ENCODE peak calls at places on chromosomes 16 and 17, in four cellular contexts. L, H, S and Y are unnamed samples.

GRCh38 chr17:16439867-16440351 is 24.5 kb downstream of the TRPV2 start:
- DNase-seq in L (peak), H (no peak), S (peak), Y (peak)

GRCh38 chr16:11994187-11995119 is 17.9 kb downstream of the SNX29 start:
- DNase-seq in S (no peak), H (peak), L (no peak), Y (no peak)

GRCh38 chr17:14525551-14526455 is 224.9 kb downstream of the HS3ST3B1 start:
- DNase-seq in H (no peak), S (no peak), L (no peak), Y (no peak)

GRCh38 chr17:35238817-35239216 is 4.1 kb upstream of the SLFN5 start:
- DNase-seq in L (no peak), H (no peak), S (peak), Y (peak)

GRCh38 chr17:32962320-32962707 is 29.3 kb upstream of the SPACA3 start:
- DNase-seq in L (no peak), S (no peak), H (no peak), Y (no peak)

GRCh38 chr16:588639-588888 is 1.3 kb upstream of the RAB40C start:
- DNase-seq in H (peak), L (peak), S (peak), Y (peak)

GRCh38 chr17:1865252-1866037 is 35.6 kb downstream of the RPA1 start:
- DNase-seq in S (peak), H (peak), L (peak), Y (peak)

GRCh38 chr16:67593701-67594100 is 31.4 kb downstream of the CTCF start:
- DNase-seq in L (no peak), H (no peak), S (no peak), Y (no peak)

GRCh38 chr16:29779474-29779873 is 1.4 kb downstream of the ZG16 start:
- DNase-seq in L (no peak), H (no peak), S (no peak), Y (peak)

GRCh38 chr16:17382949-17383348 is 87.8 kb downstream of the XYLT1 start:
- DNase-seq in S (no peak), H (no peak), L (no peak), Y (no peak)

GRCh38 chr17:1639549-1639948 is 6.0 kb downstream of the SCARF1 start:
- DNase-seq in L (no peak), S (no peak), H (no peak), Y (no peak)

GRCh38 chr17:14882131-14882530 is 383.0 kb downstream of the PMP22 start:
- DNase-seq in H (no peak), S (no peak), L (no peak), Y (no peak)

GRCh38 chr16:83402969-83403368 is 404.8 kb upstream of the HSBP1 start:
- DNase-seq in S (peak), H (no peak), L (no peak), Y (peak)

GRCh38 chr17:81660441-81660840 is 4.1 kb upstream of the PDE6G start:
- DNase-seq in H (no peak), L (no peak), S (no peak), Y (no peak)
- TF ChIP-seq CTCF in H (no peak), L (no peak), S (no peak), Y (no peak)

GRCh38 chr16:28140788-28141618 is 70.8 kb downstream of the XPO6 start:
- DNase-seq in H (peak), L (peak), S (peak), Y (peak)
- TF ChIP-seq CTCF in H (peak), L (peak), S (no peak), Y (no peak)

DNA sequence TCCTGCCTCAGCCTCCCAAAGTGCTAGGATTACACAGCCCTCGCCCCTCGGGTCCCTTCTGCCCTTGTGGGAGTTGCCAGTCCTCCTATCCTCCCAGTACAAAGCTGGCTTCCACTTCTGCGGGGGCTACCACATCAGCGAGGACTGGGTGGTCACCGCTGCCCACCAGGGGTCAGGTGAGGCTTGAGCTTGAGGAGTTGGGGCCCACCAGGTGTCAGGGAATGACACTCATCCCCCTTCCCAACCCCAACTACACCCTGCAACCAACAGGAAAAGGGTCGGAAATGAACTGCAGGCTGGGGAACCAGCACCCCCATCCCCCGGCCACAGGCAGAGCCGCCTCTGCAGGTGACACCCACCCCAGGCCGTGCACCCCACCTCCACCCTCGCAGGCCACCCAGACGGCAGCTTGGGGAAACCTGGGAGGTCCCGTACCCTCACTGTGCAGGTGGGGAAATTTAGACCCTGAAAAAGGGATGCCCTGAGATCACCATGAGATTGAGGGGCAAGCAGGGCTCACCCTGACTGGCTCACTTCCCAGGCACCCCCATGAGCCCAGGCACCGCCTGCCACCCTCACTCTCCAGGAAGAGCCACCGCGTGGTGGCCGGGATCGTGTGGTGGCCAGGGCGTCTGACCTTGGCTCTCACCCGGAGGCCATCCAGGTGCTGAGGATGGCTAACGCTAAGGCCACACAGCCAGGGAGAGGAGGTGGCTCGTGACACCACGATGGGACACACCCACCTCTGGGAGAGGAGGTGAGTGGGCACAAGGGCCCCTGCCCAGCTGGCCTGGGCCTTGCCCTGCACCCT is 8.0 kb downstream of the CTRB1 start:
- DNase-seq in H (no peak), L (no peak), S (no peak), Y (no peak)
- TF ChIP-seq CTCF in H (no peak), L (no peak), S (no peak), Y (no peak)

GRCh38 chr17:48552453-48553189 is 7.7 kb upstream of the HOXB2 start:
- DNase-seq in L (no peak), S (no peak), H (no peak), Y (no peak)
- TF ChIP-seq CTCF in L (no peak), S (no peak), H (no peak), Y (no peak)